ENCODE peak calls at places on chromosomes 2 and 18, in six cellular contexts. One of them, this sample, is unnamed.

GRCh38 chr18:44590976-44591375 is 89.7 kb upstream of the SETBP1 start:
- DNase-seq in adrenal gland: no peak
- DNase-seq in IMR-90: no peak
- DNase-seq in stomach: no peak
- DNase-seq in brain microvascular endothelial cell: no peak
- DNase-seq in heart right ventricle: no peak
- DNase-seq in this sample: no peak

GRCh38 chr2:231931481-231931915 is 5.3 kb upstream of the NPPC start:
- DNase-seq in IMR-90: no peak
- DNase-seq in brain microvascular endothelial cell: no peak
- DNase-seq in adrenal gland: no peak
- DNase-seq in stomach: peak; percentile 7
- DNase-seq in heart right ventricle: no peak
- DNase-seq in this sample: peak; percentile 5

GRCh38 chr2:226618875-226619605 is 180.6 kb downstream of the IRS1 start:
- DNase-seq in IMR-90: peak; percentile 33
- DNase-seq in adrenal gland: no peak
- DNase-seq in brain microvascular endothelial cell: no peak
- DNase-seq in heart right ventricle: no peak
- DNase-seq in stomach: no peak
- DNase-seq in this sample: no peak

GRCh38 chr2:196827356-196827755 is 18.2 kb upstream of the C2orf66 start:
- DNase-seq in stomach: no peak
- DNase-seq in adrenal gland: no peak
- DNase-seq in brain microvascular endothelial cell: no peak
- DNase-seq in IMR-90: no peak
- DNase-seq in heart right ventricle: no peak
- DNase-seq in this sample: no peak

GRCh38 chr2:56749152-56749752 is 565.5 kb downstream of the CCDC85A start:
- DNase-seq in stomach: no peak
- DNase-seq in heart right ventricle: no peak
- DNase-seq in adrenal gland: no peak
- DNase-seq in brain microvascular endothelial cell: no peak
- DNase-seq in IMR-90: peak; percentile 6
- DNase-seq in this sample: no peak

GRCh38 chr2:237530472-237531433 is 35.6 kb upstream of the PRLH start:
- DNase-seq in brain microvascular endothelial cell: no peak
- DNase-seq in heart right ventricle: no peak
- DNase-seq in stomach: no peak
- DNase-seq in adrenal gland: no peak
- DNase-seq in IMR-90: no peak
- DNase-seq in this sample: no peak

GRCh38 chr2:61660511-61661388 is 122.6 kb upstream of the XPO1 start:
- DNase-seq in stomach: peak; percentile 70
- DNase-seq in IMR-90: no peak
- DNase-seq in brain microvascular endothelial cell: peak; percentile 16
- DNase-seq in heart right ventricle: no peak
- DNase-seq in adrenal gland: peak; percentile 38
- DNase-seq in this sample: no peak

GRCh38 chr18:72638353-72638752 is 94.2 kb upstream of the CBLN2 start:
- DNase-seq in heart right ventricle: no peak
- DNase-seq in adrenal gland: no peak
- DNase-seq in stomach: no peak
- DNase-seq in IMR-90: no peak
- DNase-seq in brain microvascular endothelial cell: no peak
- DNase-seq in this sample: no peak

GRCh38 chr2:187842978-187843847 is 289.0 kb upstream of the TFPI start:
- DNase-seq in stomach: no peak
- DNase-seq in IMR-90: peak; percentile 78
- DNase-seq in adrenal gland: peak; percentile 5
- DNase-seq in brain microvascular endothelial cell: peak; percentile 58
- DNase-seq in heart right ventricle: no peak
- DNase-seq in this sample: no peak

GRCh38 chr2:197454923-197455322 is 1.6 kb downstream of the COQ10B start:
- DNase-seq in IMR-90: no peak
- DNase-seq in brain microvascular endothelial cell: no peak
- DNase-seq in stomach: no peak
- DNase-seq in heart right ventricle: no peak
- DNase-seq in adrenal gland: no peak
- DNase-seq in this sample: no peak

GRCh38 chr2:114057638-114058037 is 167.7 kb downstream of the ACTR3 start:
- DNase-seq in IMR-90: no peak
- DNase-seq in adrenal gland: no peak
- DNase-seq in brain microvascular endothelial cell: no peak
- DNase-seq in heart right ventricle: no peak
- DNase-seq in stomach: no peak
- DNase-seq in this sample: no peak

GRCh38 chr2:174697267-174697666 is 67.0 kb downstream of the CHRNA1 start:
- DNase-seq in stomach: peak; percentile 51
- DNase-seq in adrenal gland: peak; percentile 64
- DNase-seq in brain microvascular endothelial cell: peak; percentile 57
- DNase-seq in heart right ventricle: peak; percentile 27
- DNase-seq in IMR-90: peak; percentile 57
- DNase-seq in this sample: peak; percentile 66

GRCh38 chr2:31329081-31329605 is 85.4 kb downstream of the XDH start:
- DNase-seq in heart right ventricle: no peak
- DNase-seq in brain microvascular endothelial cell: no peak
- DNase-seq in stomach: no peak
- DNase-seq in adrenal gland: no peak
- DNase-seq in IMR-90: no peak
- DNase-seq in this sample: no peak

GRCh38 chr2:17300141-17300540 is 218.1 kb downstream of the RAD51AP2 start:
- DNase-seq in IMR-90: peak; percentile 80
- DNase-seq in brain microvascular endothelial cell: peak; percentile 90
- DNase-seq in stomach: no peak
- DNase-seq in heart right ventricle: no peak
- DNase-seq in adrenal gland: no peak
- DNase-seq in this sample: no peak

GRCh38 chr2:22904126-22904684 is 480.8 kb upstream of the KLHL29 start:
- DNase-seq in brain microvascular endothelial cell: peak; percentile 2
- DNase-seq in heart right ventricle: peak; percentile 17
- DNase-seq in adrenal gland: peak; percentile 14
- DNase-seq in stomach: peak; percentile 38
- DNase-seq in IMR-90: no peak
- DNase-seq in this sample: peak; percentile 74

GRCh38 chr2:241188386-241189092 is at the start of gene ANO7:
- DNase-seq in brain microvascular endothelial cell: no peak
- DNase-seq in heart right ventricle: no peak
- DNase-seq in stomach: peak; percentile 73
- DNase-seq in adrenal gland: no peak
- DNase-seq in IMR-90: no peak
- DNase-seq in this sample: no peak

GRCh38 chr2:121160366-121160765 is 124.6 kb downstream of the TFCP2L1 start:
- DNase-seq in stomach: no peak
- DNase-seq in IMR-90: no peak
- DNase-seq in heart right ventricle: no peak
- DNase-seq in brain microvascular endothelial cell: no peak
- DNase-seq in adrenal gland: no peak
- DNase-seq in this sample: no peak

GRCh38 chr2:88416016-88416663 is 36.4 kb downstream of the FOXI3 start:
- DNase-seq in adrenal gland: no peak
- DNase-seq in stomach: no peak
- DNase-seq in heart right ventricle: no peak
- DNase-seq in brain microvascular endothelial cell: no peak
- DNase-seq in IMR-90: no peak
- DNase-seq in this sample: no peak

GRCh38 chr18:57898506-57899124 is 95.5 kb upstream of the ATP8B1 start:
- DNase-seq in stomach: no peak
- DNase-seq in heart right ventricle: no peak
- DNase-seq in brain microvascular endothelial cell: no peak
- DNase-seq in adrenal gland: no peak
- DNase-seq in IMR-90: peak; percentile 94
- DNase-seq in this sample: no peak

GRCh38 chr2:202140522-202141292 is 67.7 kb downstream of the KIAA2012 start:
- DNase-seq in brain microvascular endothelial cell: no peak
- DNase-seq in adrenal gland: no peak
- DNase-seq in heart right ventricle: no peak
- DNase-seq in IMR-90: peak; percentile 67
- DNase-seq in stomach: no peak
- DNase-seq in this sample: no peak

GRCh38 chr2:144083211-144083610 is 436.7 kb downstream of the ZEB2 start:
- DNase-seq in brain microvascular endothelial cell: peak; percentile 65
- DNase-seq in adrenal gland: no peak
- DNase-seq in stomach: no peak
- DNase-seq in IMR-90: peak; percentile 85
- DNase-seq in heart right ventricle: no peak
- DNase-seq in this sample: no peak

GRCh38 chr18:73945130-73945792 is 202.4 kb downstream of the FBXO15 start:
- DNase-seq in adrenal gland: no peak
- DNase-seq in stomach: no peak
- DNase-seq in IMR-90: peak; percentile 75
- DNase-seq in heart right ventricle: no peak
- DNase-seq in brain microvascular endothelial cell: no peak
- DNase-seq in this sample: no peak

DNA sequence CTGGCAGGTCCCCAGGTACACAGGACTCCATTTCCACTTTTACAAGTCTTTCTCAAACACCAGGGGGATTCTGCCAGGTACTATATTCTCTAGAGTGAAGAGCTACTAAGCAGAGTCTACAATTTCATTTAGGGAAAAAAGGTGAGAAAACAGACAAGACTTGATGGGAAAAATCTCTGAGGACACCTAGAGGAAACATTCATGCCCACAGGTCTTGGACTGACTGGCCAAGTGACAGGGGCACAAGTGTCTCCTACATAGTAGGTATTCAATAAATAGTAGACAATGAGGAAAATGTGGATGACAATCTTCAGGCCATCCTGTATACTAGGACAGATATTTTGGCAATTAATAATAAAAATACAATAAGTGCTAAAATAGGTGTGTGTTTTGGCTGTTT is 228.6 kb downstream of the CLIP4 start:
- DNase-seq in heart right ventricle: no peak
- DNase-seq in adrenal gland: no peak
- DNase-seq in stomach: no peak
- DNase-seq in IMR-90: no peak
- DNase-seq in brain microvascular endothelial cell: no peak
- DNase-seq in this sample: no peak
- TF ChIP-seq CTCF in heart right ventricle: no peak
- TF ChIP-seq CTCF in adrenal gland: no peak
- TF ChIP-seq CTCF in stomach: no peak
- TF ChIP-seq CTCF in IMR-90: no peak
- TF ChIP-seq CTCF in brain microvascular endothelial cell: no peak
- TF ChIP-seq CTCF in this sample: peak; percentile 19

DNA sequence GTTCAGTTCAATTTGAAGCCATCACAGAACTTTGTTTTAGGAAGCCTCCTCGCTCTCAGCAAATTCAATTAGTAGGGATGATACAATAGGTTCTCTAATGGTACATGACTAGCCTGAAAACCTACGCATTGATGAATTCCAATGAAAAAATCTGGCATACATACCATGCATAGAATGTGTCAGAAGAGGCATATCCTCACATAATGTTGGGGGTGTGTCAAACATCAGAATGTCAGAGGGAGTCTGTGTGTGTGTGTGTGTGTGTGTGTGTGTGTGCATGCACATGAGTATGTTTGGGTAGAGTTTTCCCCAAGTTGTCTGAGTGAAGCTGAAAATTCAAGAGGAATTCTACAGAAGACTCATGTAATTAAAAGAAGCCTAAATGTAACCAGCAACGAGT is 78.6 kb downstream of the FIGN start:
- DNase-seq in IMR-90: peak; percentile 62
- DNase-seq in brain microvascular endothelial cell: peak; percentile 51
- DNase-seq in stomach: no peak
- DNase-seq in heart right ventricle: no peak
- DNase-seq in adrenal gland: no peak
- DNase-seq in this sample: no peak
- H3K27ac ChIP-seq in IMR-90: no peak overlapping the region
- H3K27ac ChIP-seq in brain microvascular endothelial cell: peak overlapping the region; percentile 3
- H3K27ac ChIP-seq in stomach: no peak overlapping the region
- H3K27ac ChIP-seq in heart right ventricle: peak overlapping the region; percentile 76
- H3K27ac ChIP-seq in adrenal gland: no peak overlapping the region
- H3K27ac ChIP-seq in this sample: no peak overlapping the region

GRCh38 chr2:74542978-74543377 is 10.8 kb downstream of the LOXL3 start:
- DNase-seq in IMR-90: no peak
- DNase-seq in brain microvascular endothelial cell: no peak
- DNase-seq in adrenal gland: no peak
- DNase-seq in stomach: no peak
- DNase-seq in heart right ventricle: no peak
- DNase-seq in this sample: no peak

GRCh38 chr2:74548285-74548918 is 5.3 kb downstream of the LOXL3 start:
- DNase-seq in stomach: no peak
- DNase-seq in brain microvascular endothelial cell: no peak
- DNase-seq in adrenal gland: no peak
- DNase-seq in IMR-90: no peak
- DNase-seq in heart right ventricle: no peak
- DNase-seq in this sample: peak; percentile 74

GRCh38 chr2:74540291-74540690 is 10.6 kb downstream of the HTRA2 start:
- DNase-seq in brain microvascular endothelial cell: no peak
- DNase-seq in stomach: no peak
- DNase-seq in adrenal gland: peak; percentile 55
- DNase-seq in IMR-90: no peak
- DNase-seq in heart right ventricle: peak; percentile 66
- DNase-seq in this sample: no peak

GRCh38 chr2:74546004-74546403 is 7.7 kb downstream of the LOXL3 start:
- DNase-seq in stomach: no peak
- DNase-seq in heart right ventricle: no peak
- DNase-seq in IMR-90: no peak
- DNase-seq in adrenal gland: no peak
- DNase-seq in brain microvascular endothelial cell: no peak
- DNase-seq in this sample: no peak

GRCh38 chr2:74544634-74545033 is 9.1 kb downstream of the LOXL3 start:
- DNase-seq in brain microvascular endothelial cell: no peak
- DNase-seq in adrenal gland: no peak
- DNase-seq in heart right ventricle: no peak
- DNase-seq in stomach: no peak
- DNase-seq in IMR-90: no peak
- DNase-seq in this sample: no peak
- TF ChIP-seq CTCF in brain microvascular endothelial cell: peak; percentile 38
- TF ChIP-seq CTCF in adrenal gland: no peak
- TF ChIP-seq CTCF in heart right ventricle: no peak
- TF ChIP-seq CTCF in stomach: no peak
- TF ChIP-seq CTCF in IMR-90: no peak
- TF ChIP-seq CTCF in this sample: peak; percentile 18

GRCh38 chr2:49928541-49928940 is 774.2 kb upstream of the FSHR start:
- DNase-seq in brain microvascular endothelial cell: no peak
- DNase-seq in heart right ventricle: no peak
- DNase-seq in stomach: no peak
- DNase-seq in adrenal gland: no peak
- DNase-seq in IMR-90: no peak
- DNase-seq in this sample: no peak
- H3K27ac ChIP-seq in brain microvascular endothelial cell: no peak overlapping the region
- H3K27ac ChIP-seq in heart right ventricle: no peak overlapping the region
- H3K27ac ChIP-seq in stomach: no peak overlapping the region
- H3K27ac ChIP-seq in adrenal gland: no peak overlapping the region
- H3K27ac ChIP-seq in IMR-90: no peak overlapping the region
- H3K27ac ChIP-seq in this sample: no peak overlapping the region

DNA sequence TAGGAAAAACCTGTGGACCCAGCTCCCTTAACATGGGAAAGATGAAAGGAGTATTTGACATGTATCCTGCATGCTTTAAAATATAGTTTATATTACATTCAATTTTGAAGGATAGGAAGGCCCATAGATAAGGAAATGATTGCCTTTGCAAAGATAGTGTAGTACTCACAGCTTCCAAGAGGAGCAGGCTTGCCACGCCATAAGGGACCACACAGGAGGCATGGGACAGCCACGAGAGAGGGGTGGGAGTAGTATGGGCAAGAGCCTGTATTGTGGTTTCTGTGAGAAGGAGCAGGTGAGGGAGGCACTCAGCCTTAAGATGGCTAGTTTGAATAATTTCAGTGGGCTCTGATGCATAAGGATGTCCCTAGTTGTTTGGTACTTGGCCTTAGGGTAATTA is 740.3 kb downstream of the SATB2 start:
- DNase-seq in heart right ventricle: no peak
- DNase-seq in adrenal gland: no peak
- DNase-seq in brain microvascular endothelial cell: no peak
- DNase-seq in IMR-90: no peak
- DNase-seq in stomach: no peak
- DNase-seq in this sample: no peak
- TF ChIP-seq CTCF in heart right ventricle: no peak
- TF ChIP-seq CTCF in adrenal gland: no peak
- TF ChIP-seq CTCF in brain microvascular endothelial cell: no peak
- TF ChIP-seq CTCF in IMR-90: no peak
- TF ChIP-seq CTCF in stomach: no peak
- TF ChIP-seq CTCF in this sample: no peak

This sample was measured in WERI-Rb-1.